ENCODE peak calls at places on chromosomes 13 and 19, in seven cellular contexts. L is NCI-H1105 treated with DMSO at 0.1 percent for 48 hours; O is T-helper 22 cell; C is stimulated activated CD4-positive, alpha-beta T cell treated with anti-CD3 and anti-CD28 coated beads, Interleukin-1b, Interleukin-23, amount 100 ng/mL, for 24 hours; A is HCT116; B is stimulated activated CD8-positive, alpha-beta memory T cell treated with anti-CD3 and anti-CD28 coated beads, Interleukin-15, amount 100 ng/mL, for 4 hours; D is NCI-H2227 treated with DMSO at 0.1 percent for 48 hours. M is an unnamed sample.

GRCh38 chr19:3644351-3645066 is 17.9 kb upstream of the CACTIN start:
- DNase-seq in A (no peak), L (no peak), C (no peak), D (no peak), O (no peak), B (no peak), M (no peak)

GRCh38 chr19:49442354-49442753 is 1.0 kb upstream of the SLC17A7 start:
- DNase-seq in C (no peak), L (no peak), O (no peak), D (no peak), B (no peak), A (no peak), M (no peak)

GRCh38 chr13:50745542-50745941 is 98.0 kb downstream of the DLEU7 start:
- DNase-seq in D (no peak), O (no peak), B (no peak), A (no peak), L (no peak), C (no peak), M (no peak)

GRCh38 chr19:1226227-1226518 is 11.6 kb downstream of the CBARP start:
- DNase-seq in L (no peak), A (no peak), B (no peak), D (no peak), C (no peak), O (no peak), M (no peak)

GRCh38 chr19:35628565-35629331 is at the start of gene RBM42:
- DNase-seq in B (peak), D (peak), L (peak), C (peak), O (peak), A (peak), M (peak)

GRCh38 chr19:2289714-2290435 is 7.9 kb upstream of the PEAK3 start:
- DNase-seq in C (no peak), B (no peak), L (peak), D (no peak), A (no peak), O (no peak), M (no peak)

GRCh38 chr19:4525563-4526002 is 7.3 kb upstream of the PLIN4 start:
- DNase-seq in D (no peak), O (no peak), B (no peak), A (no peak), C (no peak), L (no peak), M (no peak)

GRCh38 chr13:90713436-90714133 is 633.9 kb upstream of the MIR17HG start:
- DNase-seq in D (no peak), C (no peak), O (no peak), A (no peak), L (no peak), B (no peak), M (no peak)

GRCh38 chr19:41364546-41365391 is 820 bp upstream of the B9D2 start:
- DNase-seq in L (no peak), O (no peak), D (peak), A (no peak), B (no peak), C (no peak), M (no peak)

GRCh38 chr19:2477732-2478191 is 1.8 kb downstream of the GADD45B start:
- DNase-seq in L (no peak), D (no peak), B (no peak), A (no peak), C (no peak), O (no peak), M (no peak)

GRCh38 chr13:40615619-40616018 is 50.8 kb downstream of the FOXO1 start:
- DNase-seq in L (no peak), A (no peak), B (no peak), C (no peak), O (no peak), D (no peak), M (no peak)

GRCh38 chr13:99307648-99308339 is 595 bp upstream of the GPR183 start:
- DNase-seq in B (no peak), O (peak), A (no peak), D (no peak), L (no peak), C (peak), M (no peak)

GRCh38 chr13:85277753-85278152 is 521.5 kb downstream of the SLITRK6 start:
- DNase-seq in C (no peak), O (no peak), B (no peak), D (no peak), L (no peak), A (no peak), M (no peak)

GRCh38 chr19:56136362-56136761 is 4.7 kb upstream of the ZNF444 start:
- DNase-seq in D (no peak), B (no peak), O (no peak), A (no peak), L (no peak), C (no peak), M (no peak)

GRCh38 chr19:4007836-4008539 is 452 bp downstream of the PIAS4 start:
- DNase-seq in D (no peak), C (no peak), O (no peak), L (no peak), B (no peak), A (no peak), M (no peak)

GRCh38 chr13:33644607-33645543 is 173.1 kb upstream of the RFC3 start:
- DNase-seq in B (no peak), O (no peak), L (no peak), C (no peak), D (peak), A (no peak), M (no peak)

GRCh38 chr13:91588541-91588940 is 190.1 kb downstream of the GPC5 start:
- DNase-seq in C (no peak), L (no peak), D (no peak), B (no peak), O (no peak), A (no peak), M (no peak)

GRCh38 chr13:79141082-79141481 is 265.0 kb downstream of the RBM26 start:
- DNase-seq in B (no peak), A (no peak), O (no peak), C (no peak), L (no peak), D (no peak), M (no peak)

GRCh38 chr19:56727731-56728130 is 56.2 kb upstream of the ZNF835 start:
- DNase-seq in B (no peak), L (no peak), D (peak), O (no peak), A (no peak), C (no peak), M (no peak)

GRCh38 chr13:31725841-31726240 is 13.5 kb upstream of the RXFP2 start:
- DNase-seq in D (no peak), L (no peak), O (no peak), A (no peak), C (no peak), B (no peak), M (no peak)

GRCh38 chr19:56314018-56314583 is 538 bp downstream of the ZSCAN5A start:
- DNase-seq in B (no peak), A (no peak), C (no peak), L (no peak), D (no peak), O (no peak), M (peak)

GRCh38 chr13:47680752-47681151 is 320.3 kb downstream of the SUCLA2 start:
- DNase-seq in B (no peak), A (no peak), L (no peak), D (no peak), O (no peak), C (no peak), M (no peak)

GRCh38 chr19:58367698-58368454 is 5.3 kb upstream of the ZNF497 start:
- DNase-seq in O (no peak), D (no peak), B (no peak), A (no peak), C (no peak), L (no peak), M (no peak)

GRCh38 chr13:25659091-25659502 is 287.3 kb downstream of the ATP8A2 start:
- DNase-seq in D (no peak), C (no peak), B (no peak), L (peak), O (no peak), A (no peak), M (peak)

GRCh38 chr13:98823442-98823841 is 71.0 kb upstream of the SLC15A1 start:
- DNase-seq in A (no peak), C (no peak), B (no peak), O (no peak), L (no peak), D (no peak), M (no peak)

GRCh38 chr13:44810067-44810840 is 179.0 kb downstream of the NUFIP1 start:
- DNase-seq in B (no peak), A (no peak), O (no peak), D (peak), C (no peak), L (peak), M (no peak)

GRCh38 chr19:18171605-18172327 is 1.8 kb upstream of the IFI30 start:
- DNase-seq in B (no peak), O (no peak), D (no peak), C (no peak), L (no peak), A (no peak), M (no peak)

GRCh38 chr19:9885077-9885552 is 50.0 kb downstream of the PIN1 start:
- DNase-seq in D (no peak), L (no peak), C (no peak), A (no peak), O (no peak), B (no peak), M (no peak)

GRCh38 chr19:42200116-42200740 is 17.2 kb downstream of the DEDD2 start:
- DNase-seq in D (no peak), C (no peak), O (no peak), L (no peak), B (no peak), A (no peak), M (no peak)

GRCh38 chr19:17234911-17235617 is 9.0 kb downstream of the OCEL1 start:
- DNase-seq in O (peak), B (peak), C (peak), L (peak), A (no peak), D (peak), M (no peak)

GRCh38 chr13:29589234-29589633 is 6.3 kb downstream of the SLC7A1 start:
- DNase-seq in A (no peak), L (no peak), B (no peak), C (no peak), D (no peak), O (no peak), M (no peak)

GRCh38 chr13:94160875-94161274 is 318.6 kb downstream of the DCT start:
- DNase-seq in D (no peak), C (no peak), B (no peak), O (no peak), A (no peak), L (no peak), M (peak)

GRCh38 chr13:31042501-31043165 is 110.2 kb downstream of the TEX26 start:
- DNase-seq in A (no peak), O (no peak), C (no peak), L (no peak), B (no peak), D (no peak), M (no peak)

GRCh38 chr19:4556574-4557185 is 2.8 kb downstream of the SEMA6B start:
- DNase-seq in D (no peak), A (peak), B (no peak), C (no peak), O (no peak), L (no peak), M (peak)

GRCh38 chr13:67841071-67841470 is 610.9 kb upstream of the PCDH9 start:
- DNase-seq in B (no peak), O (no peak), A (no peak), D (no peak), L (no peak), C (no peak), M (no peak)

GRCh38 chr13:73090116-73090811 is 31.5 kb downstream of the KLF5 start:
- DNase-seq in C (no peak), B (no peak), D (peak), O (no peak), A (peak), L (no peak), M (no peak)

GRCh38 chr13:77457989-77458388 is 77.5 kb upstream of the SCEL start:
- DNase-seq in A (no peak), B (no peak), C (no peak), O (no peak), L (no peak), D (peak), M (no peak)

GRCh38 chr19:38869836-38870607 is 8.1 kb downstream of the RINL start:
- DNase-seq in O (peak), B (peak), C (peak), D (no peak), A (no peak), L (peak), M (peak)

GRCh38 chr19:32339988-32340874 is 5.2 kb upstream of the ZNF507 start:
- DNase-seq in L (peak), B (no peak), A (no peak), D (peak), O (no peak), C (peak), M (peak)

M was measured in NCI-H526 treated with DMSO at 0.1 percent for 48 hours.